ENCODE peak calls at places on chromosomes 12 and 14, in five cellular contexts. W is activated effector memory CD4-positive, alpha-beta T cell treated with anti-CD3 and anti-CD28 coated beads, Interleukin-2, amount 50 U/mL, for 16 hours; N is memory B cell; S is transverse colon; L is NAMALWA. D is an unnamed sample.
A peak's percentile ranks its signal among the peaks of the same experiment; 100 is the strongest.

GRCh38 chr12:23359975-23360638 is 589.4 kb downstream of the SOX5 start:
- DNase-seq in W (no peak), N (no peak), S (no peak), L (no peak), D (no peak)

GRCh38 chr12:47885012-47885501 is 19.7 kb downstream of the VDR start:
- DNase-seq in W (peak; percentile 89), N (no peak), S (no peak), L (no peak), D (no peak)

GRCh38 chr12:8692573-8692972 is 5.2 kb upstream of the RIMKLB start:
- DNase-seq in W (no peak), N (no peak), S (peak; percentile 45), L (peak; percentile 91), D (no peak)

GRCh38 chr12:33357181-33357580 is 82.4 kb downstream of the SYT10 start:
- DNase-seq in W (no peak), N (no peak), S (no peak), L (no peak), D (no peak)

GRCh38 chr12:107337354-107338095 is 244.2 kb upstream of the CRY1 start:
- DNase-seq in W (no peak), N (no peak), S (no peak), L (no peak), D (no peak)

GRCh38 chr12:1533602-1534304 is 60.6 kb downstream of the FBXL14 start:
- DNase-seq in W (peak; percentile 76), N (no peak), S (peak; percentile 47), L (peak; percentile 79), D (peak; percentile 59)

GRCh38 chr14:100529561-100530031 is 57.6 kb downstream of the BEGAIN start:
- DNase-seq in W (peak; percentile 61), N (no peak), S (no peak), L (no peak), D (no peak)

GRCh38 chr12:78359530-78359929 is 505.0 kb upstream of the SYT1 start:
- DNase-seq in W (no peak), N (no peak), S (peak; percentile 9), L (no peak), D (no peak)

GRCh38 chr12:49301759-49302158 is 6.8 kb downstream of the PRPH start:
- DNase-seq in W (no peak), N (no peak), S (no peak), L (no peak), D (no peak)

GRCh38 chr14:96403409-96403808 is 11.5 kb downstream of the AK7 start:
- DNase-seq in W (no peak), N (no peak), S (no peak), L (no peak), D (no peak)

GRCh38 chr14:58479975-58480374 is 52.5 kb downstream of the KIAA0586 start:
- DNase-seq in W (no peak), N (no peak), S (no peak), L (no peak), D (peak; percentile 29)

GRCh38 chr12:32644455-32644854 is 34.6 kb upstream of the DNM1L start:
- DNase-seq in W (no peak), N (no peak), S (no peak), L (no peak), D (no peak)

GRCh38 chr12:94175763-94176660 is 27.6 kb downstream of the PLXNC1 start:
- DNase-seq in W (no peak), N (no peak), S (no peak), L (peak; percentile 48), D (peak; percentile 33)

GRCh38 chr12:53174881-53175491 is 5.5 kb upstream of the ZNF740 start:
- DNase-seq in W (no peak), N (no peak), S (no peak), L (peak; percentile 34), D (peak; percentile 27)

GRCh38 chr14:96574633-96575191 is 72.5 kb downstream of the PAPOLA start:
- DNase-seq in W (no peak), N (no peak), S (no peak), L (no peak), D (no peak)

GRCh38 chr14:106605548-106606448 is 1079.4 kb downstream of the TMEM121 start:
- DNase-seq in W (peak; percentile 92), N (peak; percentile 90), S (peak; percentile 65), L (peak; percentile 82), D (peak; percentile 83)

GRCh38 chr12:12502813-12503146 is 59.9 kb downstream of the DUSP16 start:
- DNase-seq in W (no peak), N (no peak), S (no peak), L (no peak), D (no peak)

GRCh38 chr12:94242871-94243270 is 94.5 kb downstream of the PLXNC1 start:
- DNase-seq in W (no peak), N (no peak), S (no peak), L (no peak), D (no peak)

GRCh38 chr12:105275997-105276760 is 40.2 kb upstream of the APPL2 start:
- DNase-seq in W (no peak), N (no peak), S (no peak), L (no peak), D (peak; percentile 29)

GRCh38 chr12:48999371-49000131 is at the start of gene DDN:
- DNase-seq in W (peak; percentile 80), N (peak; percentile 56), S (no peak), L (peak; percentile 90), D (no peak)

GRCh38 chr14:53531151-53531550 is 378.0 kb upstream of the DDHD1 start:
- DNase-seq in W (no peak), N (no peak), S (no peak), L (no peak), D (no peak)

GRCh38 chr12:132479291-132479690 is 10.7 kb upstream of the FBRSL1 start:
- DNase-seq in W (no peak), N (no peak), S (no peak), L (no peak), D (no peak)

GRCh38 chr12:93379432-93380308 is 1.9 kb downstream of the NUDT4 start:
- DNase-seq in W (no peak), N (no peak), S (no peak), L (peak; percentile 52), D (no peak)

GRCh38 chr14:55514819-55515470 is 65.1 kb upstream of the KTN1 start:
- DNase-seq in W (no peak), N (no peak), S (no peak), L (no peak), D (no peak)

GRCh38 chr12:124480469-124481256 is 86.7 kb downstream of the NCOR2 start:
- DNase-seq in W (peak; percentile 78), N (no peak), S (peak; percentile 70), L (peak; percentile 53), D (no peak)

GRCh38 chr12:111410229-111411186 is 4.8 kb downstream of the SH2B3 start:
- DNase-seq in W (no peak), N (no peak), S (no peak), L (no peak), D (no peak)

GRCh38 chr12:22101749-22102243 is 55.8 kb downstream of the CMAS start:
- DNase-seq in W (peak; percentile 66), N (no peak), S (peak; percentile 10), L (no peak), D (peak; percentile 39)

GRCh38 chr12:93008044-93008778 is 79.1 kb upstream of the EEA1 start:
- DNase-seq in W (no peak), N (no peak), S (no peak), L (no peak), D (no peak)

GRCh38 chr12:1500095-1500801 is 94.1 kb downstream of the FBXL14 start:
- DNase-seq in W (peak; percentile 55), N (no peak), S (no peak), L (no peak), D (no peak)

GRCh38 chr14:68739701-68740100 is 53.2 kb downstream of the ZFP36L1 start:
- DNase-seq in W (no peak), N (no peak), S (no peak), L (no peak), D (no peak)

GRCh38 chr12:123150273-123150803 is 552 bp downstream of the PITPNM2 start:
- DNase-seq in W (peak; percentile 70), N (no peak), S (peak; percentile 31), L (no peak), D (no peak)

GRCh38 chr12:52857500-52857899 is 8.7 kb upstream of the KRT78 start:
- DNase-seq in W (no peak), N (no peak), S (no peak), L (no peak), D (no peak)

GRCh38 chr14:21734457-21735074 is 60.9 kb upstream of the OR4E1 start:
- DNase-seq in W (peak; percentile 65), N (no peak), S (no peak), L (peak; percentile 78), D (peak; percentile 17)

D was measured in HL-60.